ENCODE peak calls at places on chromosome 1, in four cellular contexts. One of them, this sample, is unnamed. For H3K4me1, the result is how much of the 10 kb centered on the place peaks cover.

GRCh38 chr1:164703971-164704411 is 145.0 kb downstream of the PBX1 start:
- DNase-seq in left ventricle myocardium inferior: no peak
- DNase-seq in breast epithelium: no peak
- DNase-seq in pancreas: no peak
- DNase-seq in this sample: no peak

GRCh38 chr1:31564606-31564989 is 11.7 kb upstream of the TINAGL1 start:
- DNase-seq in left ventricle myocardium inferior: no peak
- DNase-seq in breast epithelium: no peak
- DNase-seq in pancreas: no peak
- DNase-seq in this sample: peak

GRCh38 chr1:20551945-20552727 is at the start of gene FAM43B:
- DNase-seq in left ventricle myocardium inferior: peak
- DNase-seq in breast epithelium: no peak
- DNase-seq in pancreas: peak
- DNase-seq in this sample: peak

GRCh38 chr1:39183503-39184353 is 20.8 kb upstream of the MACF1 start:
- DNase-seq in left ventricle myocardium inferior: no peak
- DNase-seq in breast epithelium: peak
- DNase-seq in pancreas: no peak
- DNase-seq in this sample: peak

GRCh38 chr1:170592591-170593111 is 60.7 kb downstream of the GORAB start:
- DNase-seq in left ventricle myocardium inferior: no peak
- DNase-seq in breast epithelium: no peak
- DNase-seq in pancreas: no peak
- DNase-seq in this sample: no peak

GRCh38 chr1:180154325-180155201 is at the start of gene QSOX1:
- DNase-seq in left ventricle myocardium inferior: peak
- DNase-seq in breast epithelium: peak
- DNase-seq in pancreas: peak
- DNase-seq in this sample: peak

GRCh38 chr1:58782308-58783089 is 1.3 kb downstream of the JUN start:
- DNase-seq in left ventricle myocardium inferior: peak
- DNase-seq in breast epithelium: peak
- DNase-seq in pancreas: peak
- DNase-seq in this sample: peak

GRCh38 chr1:184287001-184287400 is 99.8 kb upstream of the C1orf21 start:
- DNase-seq in left ventricle myocardium inferior: no peak
- DNase-seq in breast epithelium: no peak
- DNase-seq in pancreas: no peak
- DNase-seq in this sample: no peak

GRCh38 chr1:155218854-155219591 is 10.5 kb downstream of the MTX1 start:
- DNase-seq in left ventricle myocardium inferior: no peak
- DNase-seq in breast epithelium: no peak
- DNase-seq in pancreas: no peak
- DNase-seq in this sample: no peak

GRCh38 chr1:218699411-218699810 is 354.3 kb downstream of the TGFB2 start:
- DNase-seq in left ventricle myocardium inferior: no peak
- DNase-seq in breast epithelium: no peak
- DNase-seq in pancreas: no peak
- DNase-seq in this sample: no peak

GRCh38 chr1:150281221-150281757 is 1.1 kb upstream of the CIART start:
- DNase-seq in left ventricle myocardium inferior: peak
- DNase-seq in breast epithelium: no peak
- DNase-seq in pancreas: peak
- DNase-seq in this sample: peak

GRCh38 chr1:213564215-213564659 is 423.5 kb upstream of the PROX1 start:
- DNase-seq in left ventricle myocardium inferior: no peak
- DNase-seq in breast epithelium: no peak
- DNase-seq in pancreas: no peak
- DNase-seq in this sample: no peak

GRCh38 chr1:16719571-16720402 is 20.5 kb upstream of the RNU1-4 start:
- DNase-seq in left ventricle myocardium inferior: no peak
- DNase-seq in breast epithelium: peak
- DNase-seq in pancreas: peak
- DNase-seq in this sample: no peak

GRCh38 chr1:175219774-175220173 is 27.2 kb upstream of the KIAA0040 start:
- DNase-seq in left ventricle myocardium inferior: no peak
- DNase-seq in breast epithelium: no peak
- DNase-seq in pancreas: no peak
- DNase-seq in this sample: no peak

GRCh38 chr1:175222296-175222938 is 29.8 kb upstream of the KIAA0040 start:
- DNase-seq in left ventricle myocardium inferior: no peak
- DNase-seq in breast epithelium: no peak
- DNase-seq in pancreas: no peak
- DNase-seq in this sample: no peak

GRCh38 chr1:175220853-175221547 is 28.4 kb upstream of the KIAA0040 start:
- DNase-seq in left ventricle myocardium inferior: no peak
- DNase-seq in breast epithelium: no peak
- DNase-seq in pancreas: no peak
- DNase-seq in this sample: no peak

GRCh38 chr1:175218786-175219447 is 26.3 kb upstream of the KIAA0040 start:
- DNase-seq in left ventricle myocardium inferior: no peak
- DNase-seq in breast epithelium: no peak
- DNase-seq in pancreas: no peak
- DNase-seq in this sample: no peak

DNA sequence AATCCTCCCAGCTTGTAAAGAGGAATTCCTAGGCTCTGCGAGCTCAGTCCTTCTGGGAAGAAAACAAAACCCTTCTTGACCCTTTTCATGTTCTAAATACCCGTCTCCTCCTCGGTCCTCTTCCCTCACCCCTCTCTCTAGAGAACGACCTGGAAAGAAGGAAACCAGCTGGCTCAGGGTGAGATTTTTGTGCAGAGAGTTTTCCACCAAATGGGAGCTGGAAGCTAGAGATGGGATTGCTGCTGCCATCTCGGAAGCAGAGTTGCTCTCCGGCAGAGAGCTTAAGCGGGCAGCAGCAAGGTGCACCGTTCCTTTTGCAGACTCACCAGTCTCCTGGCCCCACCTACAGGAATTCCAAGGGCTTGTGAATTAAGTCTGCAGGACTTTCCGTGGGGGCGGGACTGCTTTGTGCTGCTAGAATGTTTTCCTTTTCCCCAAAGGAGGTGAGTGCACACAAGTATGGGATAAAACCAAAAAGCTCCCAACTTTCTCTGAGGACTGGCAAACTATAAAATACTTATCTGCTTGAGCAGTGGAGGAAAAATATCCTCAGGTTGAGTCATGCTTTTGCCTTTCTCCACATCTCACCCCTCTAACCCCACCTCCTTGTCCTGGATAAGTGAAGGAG is 29.1 kb upstream of the KIAA0040 start:
- DNase-seq in left ventricle myocardium inferior: peak
- DNase-seq in breast epithelium: peak
- DNase-seq in pancreas: peak
- DNase-seq in this sample: peak
- TF ChIP-seq CTCF in left ventricle myocardium inferior: peak
- TF ChIP-seq CTCF in breast epithelium: peak
- TF ChIP-seq CTCF in pancreas: no peak
- TF ChIP-seq CTCF in this sample: peak

DNA sequence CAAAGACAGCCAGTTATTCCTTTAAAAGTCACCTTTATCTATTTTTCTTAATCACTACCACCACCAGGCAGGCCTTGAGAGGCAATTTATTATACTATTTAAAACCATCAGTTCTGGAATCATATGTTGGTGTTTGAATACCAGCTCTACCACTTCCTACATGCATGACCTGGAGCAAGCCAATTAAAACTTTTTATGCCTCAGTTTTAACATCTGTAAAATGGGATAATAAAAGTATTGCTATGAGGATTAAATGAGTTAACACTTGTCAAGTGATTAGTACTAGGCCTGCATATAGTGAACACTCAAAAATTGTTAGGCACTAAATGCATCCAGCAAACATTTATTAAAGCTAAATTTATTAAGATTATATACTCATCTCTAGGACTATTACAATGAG is 49.2 kb upstream of the ADORA3 start:
- DNase-seq in left ventricle myocardium inferior: no peak
- DNase-seq in breast epithelium: no peak
- DNase-seq in pancreas: no peak
- DNase-seq in this sample: no peak
- H3K4me1 ChIP-seq in left ventricle myocardium inferior: under half
- H3K4me1 ChIP-seq in breast epithelium: under half
- H3K4me1 ChIP-seq in pancreas: under half
- H3K4me1 ChIP-seq in this sample: under half

DNA sequence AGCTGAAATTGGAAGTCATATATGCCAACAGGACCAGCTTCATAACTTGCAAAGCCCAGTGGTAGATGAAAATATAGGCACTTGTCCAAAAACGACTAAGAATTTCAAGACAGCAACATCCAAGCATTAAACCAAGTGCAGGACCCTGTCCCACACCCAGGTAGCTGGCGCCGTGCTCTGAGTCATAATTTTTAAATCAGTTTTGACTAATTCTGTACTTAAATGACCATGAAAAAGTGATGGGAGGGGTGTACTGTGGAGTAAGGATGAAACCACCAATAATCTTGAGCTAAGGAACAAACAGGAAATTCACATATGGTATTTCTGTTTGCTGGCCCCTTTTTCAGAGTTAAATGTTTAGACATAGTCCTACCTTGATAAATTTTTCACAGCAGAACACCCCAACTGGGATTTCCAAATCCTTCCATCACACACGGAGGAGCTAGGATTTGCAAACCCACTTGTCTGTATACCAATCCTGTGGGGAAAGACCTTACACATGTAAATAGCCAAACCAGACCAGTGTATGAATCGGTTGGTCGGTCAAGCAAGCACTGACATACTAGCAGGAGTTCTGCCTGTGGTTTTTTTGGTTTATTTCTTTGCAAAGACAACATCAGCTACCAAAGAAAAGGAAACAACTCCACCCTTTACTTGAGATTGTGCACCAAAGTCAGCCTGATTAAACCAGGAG is 235.7 kb upstream of the RAB4A start:
- DNase-seq in left ventricle myocardium inferior: no peak
- DNase-seq in breast epithelium: no peak
- DNase-seq in pancreas: no peak
- DNase-seq in this sample: no peak
- H3K4me3 ChIP-seq in left ventricle myocardium inferior: no peak
- H3K4me3 ChIP-seq in breast epithelium: no peak
- H3K4me3 ChIP-seq in pancreas: no peak
- H3K4me3 ChIP-seq in this sample: no peak

DNA sequence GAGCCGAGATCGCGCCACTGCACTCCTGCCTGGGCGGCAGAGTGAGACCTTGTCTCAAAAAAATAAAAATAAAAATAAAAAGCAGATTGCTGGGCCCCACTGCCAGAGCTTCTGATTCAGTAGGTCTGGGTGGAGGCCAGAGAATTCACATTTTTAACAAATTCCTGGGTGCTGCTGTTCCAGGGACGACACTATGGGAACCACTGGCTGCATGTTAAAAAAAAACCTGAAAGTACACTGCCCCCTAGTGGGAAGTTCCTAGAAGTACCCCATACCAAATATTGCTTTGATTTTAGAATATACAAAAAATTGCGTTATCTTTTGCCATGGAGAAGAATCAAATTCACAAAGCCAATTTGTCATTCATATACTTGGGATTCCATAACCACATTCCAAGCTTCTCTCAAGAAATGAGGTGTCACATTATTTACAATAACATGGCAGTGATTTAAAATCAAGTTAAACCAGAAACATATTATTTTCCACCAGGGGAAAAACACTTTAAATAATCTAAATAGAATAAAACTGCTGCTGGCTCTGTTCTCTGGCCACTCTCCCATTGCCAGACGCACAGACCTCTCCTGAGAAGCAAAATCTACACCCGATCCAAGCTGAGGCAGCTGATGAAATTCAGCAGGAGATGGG is 27.4 kb downstream of the SYF2 start:
- DNase-seq in left ventricle myocardium inferior: no peak
- DNase-seq in breast epithelium: no peak
- DNase-seq in pancreas: no peak
- DNase-seq in this sample: peak
- TF ChIP-seq CTCF in left ventricle myocardium inferior: peak
- TF ChIP-seq CTCF in breast epithelium: peak
- TF ChIP-seq CTCF in pancreas: peak
- TF ChIP-seq CTCF in this sample: peak

DNA sequence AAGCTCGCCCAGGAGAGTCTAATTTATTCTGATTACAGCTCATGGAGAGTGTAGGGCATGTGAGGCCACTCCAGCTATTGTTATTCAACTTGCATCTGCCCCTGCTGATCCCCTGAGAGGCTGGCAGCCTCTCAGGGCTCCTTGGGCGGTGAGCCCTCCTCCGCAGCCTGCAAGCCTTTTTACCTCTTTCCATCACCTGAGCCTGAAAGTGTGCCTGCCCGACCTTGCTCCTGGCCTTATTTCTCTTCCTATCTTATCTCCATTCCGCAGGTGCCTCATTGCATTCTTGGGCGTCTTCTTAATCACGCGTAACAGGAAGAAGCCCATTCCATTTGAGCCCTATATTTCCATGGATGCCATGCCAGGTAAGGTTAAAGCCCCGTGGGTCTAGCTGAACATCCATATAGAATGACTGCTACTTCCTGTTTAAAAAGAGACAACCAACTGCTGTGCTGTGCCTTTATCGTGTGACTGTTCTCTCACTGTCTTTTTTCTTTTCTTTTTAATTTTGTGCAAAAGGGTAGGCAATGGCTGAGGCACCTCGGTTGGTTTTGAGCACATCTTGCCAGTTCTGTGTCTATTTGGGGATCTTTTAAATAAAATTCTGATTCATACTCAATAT is 38.8 kb upstream of the RCAN3 start:
- DNase-seq in left ventricle myocardium inferior: no peak
- DNase-seq in breast epithelium: no peak
- DNase-seq in pancreas: no peak
- DNase-seq in this sample: no peak
- H3K4me1 ChIP-seq in left ventricle myocardium inferior: under half
- H3K4me1 ChIP-seq in breast epithelium: under half
- H3K4me1 ChIP-seq in pancreas: under half
- H3K4me1 ChIP-seq in this sample: under half

GRCh38 chr1:89041055-89041707 is 18.5 kb upstream of the GBP3 start:
- DNase-seq in left ventricle myocardium inferior: no peak
- DNase-seq in breast epithelium: no peak
- DNase-seq in pancreas: no peak
- DNase-seq in this sample: no peak
- H3K4me3 ChIP-seq in left ventricle myocardium inferior: no peak
- H3K4me3 ChIP-seq in breast epithelium: no peak
- H3K4me3 ChIP-seq in pancreas: no peak
- H3K4me3 ChIP-seq in this sample: no peak

GRCh38 chr1:147815503-147815902 is 55.1 kb upstream of the GJA5 start:
- DNase-seq in left ventricle myocardium inferior: no peak
- DNase-seq in breast epithelium: no peak
- DNase-seq in pancreas: no peak
- DNase-seq in this sample: no peak
- TF ChIP-seq CTCF in left ventricle myocardium inferior: peak
- TF ChIP-seq CTCF in breast epithelium: no peak
- TF ChIP-seq CTCF in pancreas: no peak
- TF ChIP-seq CTCF in this sample: no peak

GRCh38 chr1:223711173-223711572 is 1.2 kb upstream of the CAPN2 start:
- DNase-seq in left ventricle myocardium inferior: no peak
- DNase-seq in breast epithelium: no peak
- DNase-seq in pancreas: no peak
- DNase-seq in this sample: no peak
- H3K4me1 ChIP-seq in left ventricle myocardium inferior: half or more
- H3K4me1 ChIP-seq in breast epithelium: under half
- H3K4me1 ChIP-seq in pancreas: under half
- H3K4me1 ChIP-seq in this sample: half or more